ENCODE peak calls at places on chromosomes 13 and 19, in six cellular contexts. U is caudate nucleus; F is non-pigmented ciliary epithelial cell; N is stimulated activated CD4-positive, alpha-beta T cell treated with anti-CD3 and anti-CD28 coated beads, TNF-alpha, amount 100 ng/mL, for 48 hours; Q is CD8-positive, alpha-beta T cell; P is substantia nigra. O is an unnamed sample.

GRCh38 chr13:78657699-78658629 is 991 bp downstream of the OBI1 start:
- DNase-seq in U (no peak), P (no peak), Q (no peak), F (no peak), N (no peak), O (no peak)

GRCh38 chr13:60226507-60226906 is 62.8 kb upstream of the DIAPH3 start:
- DNase-seq in F (no peak), U (no peak), P (no peak), Q (no peak), N (no peak), O (no peak)

GRCh38 chr13:113350938-113351335 is 13.0 kb downstream of the GRTP1 start:
- DNase-seq in N (no peak), Q (no peak), F (no peak), P (no peak), U (no peak), O (no peak)

GRCh38 chr19:2550431-2551171 is 74.7 kb downstream of the GADD45B start:
- DNase-seq in F (no peak), P (peak), Q (no peak), N (no peak), U (peak), O (no peak)

GRCh38 chr13:104592127-104592526 is 1525.9 kb upstream of the SLC10A2 start:
- DNase-seq in Q (no peak), F (peak), N (no peak), P (no peak), U (no peak), O (no peak)

GRCh38 chr19:35784401-35785086 is 9.2 kb downstream of the ARHGAP33 start:
- DNase-seq in F (no peak), U (no peak), P (no peak), N (no peak), Q (no peak), O (no peak)

GRCh38 chr19:38304866-38305429 is 897 bp downstream of the C19orf33 start:
- DNase-seq in Q (no peak), F (no peak), P (no peak), U (no peak), N (no peak), O (no peak)

GRCh38 chr19:18519962-18520847 is 1.7 kb downstream of the ELL start:
- DNase-seq in Q (peak), N (peak), U (no peak), F (no peak), P (no peak), O (peak)

GRCh38 chr13:55160911-55161310 is 1979.8 kb upstream of the PRR20A start:
- DNase-seq in U (no peak), P (no peak), Q (no peak), N (no peak), F (no peak), O (no peak)

GRCh38 chr19:5035817-5036732 is 67.2 kb downstream of the KDM4B start:
- DNase-seq in U (peak), F (no peak), N (no peak), Q (no peak), P (peak), O (no peak)

GRCh38 chr19:35154535-35155406 is at the start of gene FXYD5:
- DNase-seq in P (no peak), Q (peak), N (peak), U (no peak), F (no peak), O (peak)

GRCh38 chr13:45339399-45339798 is 1.6 kb downstream of the TPT1 start:
- DNase-seq in P (no peak), N (no peak), U (no peak), F (no peak), Q (no peak), O (no peak)

GRCh38 chr13:66689628-66690027 is 540.5 kb downstream of the PCDH9 start:
- DNase-seq in Q (no peak), P (peak), U (no peak), N (no peak), F (no peak), O (no peak)

GRCh38 chr19:41771410-41771809 is 16.1 kb downstream of the CEACAM6 start:
- DNase-seq in Q (no peak), N (no peak), P (no peak), F (no peak), U (no peak), O (no peak)

GRCh38 chr13:26749285-26749684 is 11.3 kb downstream of the GPR12 start:
- DNase-seq in P (no peak), U (no peak), N (no peak), Q (no peak), F (no peak), O (no peak)

GRCh38 chr19:21655540-21656126 is 111.7 kb downstream of the ZNF100 start:
- DNase-seq in Q (no peak), F (no peak), P (no peak), N (no peak), U (no peak), O (no peak)

GRCh38 chr13:48255954-48256353 is 22.9 kb downstream of the ITM2B start:
- DNase-seq in P (no peak), N (no peak), Q (no peak), F (no peak), U (no peak), O (no peak)

GRCh38 chr13:98710521-98710920 is 42.0 kb downstream of the SLC15A1 start:
- DNase-seq in Q (no peak), F (no peak), U (no peak), N (no peak), P (no peak), O (no peak)

GRCh38 chr19:3450796-3451411 is 29.4 kb downstream of the SMIM24 start:
- DNase-seq in F (peak), U (no peak), Q (no peak), P (no peak), N (no peak), O (peak)

GRCh38 chr13:30510811-30511371 is 45.2 kb upstream of the HMGB1 start:
- DNase-seq in U (no peak), Q (no peak), P (no peak), F (no peak), N (no peak), O (no peak)

O was measured in AG04449.